ENCODE peak calls at places on chromosomes 13 and 19, in eight cellular contexts. Z is hepatocyte, M is GM23248, I is MM.1S, J is SK-N-SH, H is OCI-LY7, X is PC-3, T is HCT116. U is an unnamed sample. For H3K9me3, the result is how much of the 10 kb centered on the place peaks cover.

GRCh38 chr19:50567052-50567841 is 988 bp downstream of the LRRC4B start:
- DNase-seq in Z (no peak), M (no peak), I (no peak), J (peak), H (no peak), X (no peak), T (no peak), U (peak)

GRCh38 chr19:10093295-10094186 is 7.4 kb downstream of the SHFL start:
- DNase-seq in Z (no peak), M (peak), I (no peak), J (no peak), H (no peak), X (peak), T (no peak), U (no peak)

GRCh38 chr13:29909975-29910674 is 59.7 kb upstream of the UBL3 start:
- DNase-seq in Z (no peak), M (peak), I (no peak), J (no peak), H (no peak), X (peak), T (no peak), U (no peak)

GRCh38 chr13:100089633-100090032 is 740 bp downstream of the PCCA start:
- DNase-seq in Z (no peak), M (peak), I (peak), J (no peak), H (peak), X (peak), T (no peak), U (no peak)

GRCh38 chr19:4557186-4557970 is 2.1 kb downstream of the SEMA6B start:
- DNase-seq in Z (peak), M (no peak), I (no peak), J (peak), H (peak), X (peak), T (no peak), U (no peak)

GRCh38 chr19:45097776-45098520 is 5.0 kb downstream of the PPP1R37 start:
- DNase-seq in Z (peak), M (peak), I (no peak), J (no peak), H (no peak), X (peak), T (no peak), U (no peak)

GRCh38 chr13:88751994-88752393 is 1080.8 kb downstream of the SLITRK5 start:
- DNase-seq in Z (no peak), M (no peak), I (no peak), J (no peak), H (no peak), X (no peak), T (no peak), U (no peak)

GRCh38 chr13:81606074-81606473 is 1265.1 kb upstream of the SPRY2 start:
- DNase-seq in Z (no peak), M (no peak), I (no peak), J (no peak), H (no peak), X (no peak), T (no peak), U (no peak)

GRCh38 chr19:6828698-6829633 is 56.5 kb downstream of the VAV1 start:
- DNase-seq in Z (no peak), M (peak), I (peak), J (no peak), H (peak), X (peak), T (peak), U (no peak)

GRCh38 chr13:112068531-112069062 is 1.6 kb downstream of the SOX1 start:
- DNase-seq in Z (no peak), M (no peak), I (no peak), J (no peak), H (no peak), X (no peak), T (no peak), U (peak)

GRCh38 chr19:1401138-1401888 is at the start of gene GAMT:
- DNase-seq in Z (peak), M (peak), I (peak), J (peak), H (peak), X (peak), T (no peak), U (peak)

GRCh38 chr19:15213715-15214381 is 13.1 kb upstream of the NOTCH3 start:
- DNase-seq in Z (no peak), M (no peak), I (no peak), J (no peak), H (no peak), X (no peak), T (no peak), U (no peak)

GRCh38 chr19:42032428-42032827 is 37.6 kb downstream of the GRIK5 start:
- DNase-seq in Z (no peak), M (no peak), I (no peak), J (no peak), H (no peak), X (peak), T (no peak), U (no peak)

GRCh38 chr13:72462726-72463125 is 264.7 kb downstream of the MZT1 start:
- DNase-seq in Z (no peak), M (no peak), I (no peak), J (no peak), H (no peak), X (no peak), T (no peak), U (no peak)

GRCh38 chr13:72458701-72459100 is 268.7 kb downstream of the MZT1 start:
- DNase-seq in Z (no peak), M (no peak), I (peak), J (no peak), H (no peak), X (peak), T (no peak), U (peak)

GRCh38 chr13:72463561-72463960 is 263.9 kb downstream of the MZT1 start:
- DNase-seq in Z (peak), M (no peak), I (no peak), J (no peak), H (no peak), X (no peak), T (no peak), U (no peak)
- H2AFZ ChIP-seq in Z (peak), M (no peak), I (no peak), J (peak), H (no peak), X (no peak), T (no peak), U (peak)

GRCh38 chr19:3547301-3547731 is 8.3 kb downstream of the TEKTIP1 start:
- DNase-seq in Z (no peak), M (peak), I (no peak), J (peak), H (peak), X (peak), T (no peak), U (peak)
- TF ChIP-seq EZH2phosphoT487 in Z (no peak), M (no peak), I (no peak), J (no peak), H (no peak), X (no peak), T (no peak), U (no peak)

GRCh38 chr19:54673222-54673621 is 10.4 kb downstream of the LILRB4 start:
- DNase-seq in Z (no peak), M (no peak), I (peak), J (no peak), H (no peak), X (no peak), T (no peak), U (no peak)

GRCh38 chr19:54667217-54667616 is 4.4 kb downstream of the LILRB4 start:
- DNase-seq in Z (no peak), M (no peak), I (no peak), J (no peak), H (no peak), X (no peak), T (no peak), U (no peak)

GRCh38 chr19:54670576-54671347 is 8.0 kb downstream of the LILRB4 start:
- DNase-seq in Z (no peak), M (no peak), I (no peak), J (no peak), H (no peak), X (no peak), T (no peak), U (no peak)

GRCh38 chr19:54665530-54665929 is 2.7 kb downstream of the LILRB4 start:
- DNase-seq in Z (no peak), M (no peak), I (no peak), J (no peak), H (no peak), X (no peak), T (no peak), U (no peak)

GRCh38 chr19:54668353-54668752 is 5.6 kb downstream of the LILRB4 start:
- DNase-seq in Z (no peak), M (no peak), I (no peak), J (no peak), H (no peak), X (no peak), T (no peak), U (no peak)
- H3K9me3 ChIP-seq in Z (under half), M (under half), I (under half), J (under half), H (under half), X (under half), T (under half), U (under half)

GRCh38 chr13:31540316-31540715 is 199.0 kb upstream of the RXFP2 start:
- DNase-seq in Z (no peak), M (peak), I (no peak), J (no peak), H (no peak), X (peak), T (no peak), U (no peak)

GRCh38 chr13:31543190-31543589 is 196.1 kb upstream of the RXFP2 start:
- DNase-seq in Z (no peak), M (no peak), I (no peak), J (no peak), H (no peak), X (no peak), T (no peak), U (no peak)

DNA sequence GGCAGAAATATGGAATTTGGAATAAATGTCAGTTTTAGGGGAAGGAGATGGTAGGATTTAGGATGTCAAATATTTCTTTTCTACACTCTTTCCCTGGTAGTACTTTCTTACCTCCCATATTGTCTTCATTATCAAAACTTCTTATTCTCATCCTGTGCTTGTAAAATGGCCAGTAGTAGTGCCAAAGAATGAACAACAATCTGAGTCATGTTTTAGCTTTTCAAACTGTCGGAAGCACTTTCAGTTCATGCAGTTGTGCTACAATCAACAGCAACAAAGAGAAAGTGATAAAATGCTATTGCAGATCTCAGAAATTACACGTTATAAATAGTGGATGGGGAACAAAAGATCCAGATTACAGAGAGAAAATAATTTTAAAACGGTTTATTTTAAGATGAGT is 193.7 kb upstream of the RXFP2 start:
- DNase-seq in Z (no peak), M (peak), I (no peak), J (no peak), H (no peak), X (no peak), T (no peak), U (no peak)
- H2AFZ ChIP-seq in Z (no peak), M (peak), I (no peak), J (no peak), H (no peak), X (no peak), T (no peak), U (peak)